ENCODE peak calls at places on chromosomes 7 and 10, in six cellular contexts. One of them, this sample, is unnamed.
A peak's percentile ranks its signal among the peaks of the same experiment; 100 is the strongest.

GRCh38 chr7:111090834-111091233 is at the start of gene LRRN3:
- DNase-seq in IMR-90: peak; percentile 61
- DNase-seq in mesenchymal stem cell: peak; percentile 9
- DNase-seq in H1: no peak
- DNase-seq in H9: peak; percentile 24
- DNase-seq in trophoblast cell: peak; percentile 18
- DNase-seq in this sample: no peak

GRCh38 chr10:89888647-89889046 is 187.3 kb downstream of the KIF20B start:
- DNase-seq in mesenchymal stem cell: no peak
- DNase-seq in H9: no peak
- DNase-seq in IMR-90: no peak
- DNase-seq in H1: no peak
- DNase-seq in trophoblast cell: no peak
- DNase-seq in this sample: no peak

GRCh38 chr10:121237718-121238117 is 360.5 kb downstream of the FGFR2 start:
- DNase-seq in trophoblast cell: no peak
- DNase-seq in mesenchymal stem cell: no peak
- DNase-seq in H1: no peak
- DNase-seq in H9: no peak
- DNase-seq in IMR-90: no peak
- DNase-seq in this sample: no peak

GRCh38 chr7:150335101-150335773 is 6.2 kb downstream of the RARRES2 start:
- DNase-seq in IMR-90: peak; percentile 89
- DNase-seq in mesenchymal stem cell: peak; percentile 75
- DNase-seq in H1: no peak
- DNase-seq in trophoblast cell: no peak
- DNase-seq in H9: peak; percentile 70
- DNase-seq in this sample: no peak

GRCh38 chr7:52584041-52584440 is 451.4 kb upstream of the POM121L12 start:
- DNase-seq in H1: no peak
- DNase-seq in IMR-90: no peak
- DNase-seq in H9: no peak
- DNase-seq in mesenchymal stem cell: peak; percentile 3
- DNase-seq in trophoblast cell: no peak
- DNase-seq in this sample: no peak

GRCh38 chr7:5528815-5529442 is 105.3 kb upstream of the TNRC18 start:
- DNase-seq in IMR-90: no peak
- DNase-seq in mesenchymal stem cell: peak; percentile 34
- DNase-seq in H9: no peak
- DNase-seq in H1: no peak
- DNase-seq in trophoblast cell: no peak
- DNase-seq in this sample: no peak

GRCh38 chr7:142298009-142298408 is 40.2 kb upstream of the PRSS58 start:
- DNase-seq in mesenchymal stem cell: no peak
- DNase-seq in H9: peak; percentile 76
- DNase-seq in IMR-90: no peak
- DNase-seq in trophoblast cell: peak; percentile 67
- DNase-seq in H1: no peak
- DNase-seq in this sample: no peak

GRCh38 chr7:151482883-151483699 is 36.6 kb downstream of the RHEB start:
- DNase-seq in trophoblast cell: no peak
- DNase-seq in mesenchymal stem cell: no peak
- DNase-seq in IMR-90: no peak
- DNase-seq in H9: no peak
- DNase-seq in H1: no peak
- DNase-seq in this sample: no peak

GRCh38 chr7:91880016-91880412 is 488 bp downstream of the MTERF1 start:
- DNase-seq in IMR-90: no peak
- DNase-seq in trophoblast cell: no peak
- DNase-seq in H9: no peak
- DNase-seq in H1: no peak
- DNase-seq in mesenchymal stem cell: no peak
- DNase-seq in this sample: no peak

GRCh38 chr10:97701438-97702064 is 12.0 kb upstream of the MARVELD1 start:
- DNase-seq in IMR-90: peak; percentile 77
- DNase-seq in trophoblast cell: peak; percentile 84
- DNase-seq in H1: peak; percentile 66
- DNase-seq in H9: peak; percentile 70
- DNase-seq in mesenchymal stem cell: peak; percentile 75
- DNase-seq in this sample: peak; percentile 70

GRCh38 chr10:113021268-113022028 is 71.4 kb downstream of the TCF7L2 start:
- DNase-seq in IMR-90: no peak
- DNase-seq in H1: no peak
- DNase-seq in mesenchymal stem cell: peak; percentile 14
- DNase-seq in trophoblast cell: no peak
- DNase-seq in H9: no peak
- DNase-seq in this sample: no peak

GRCh38 chr7:124857672-124858235 is 71.9 kb downstream of the POT1 start:
- DNase-seq in mesenchymal stem cell: no peak
- DNase-seq in trophoblast cell: no peak
- DNase-seq in H1: no peak
- DNase-seq in IMR-90: no peak
- DNase-seq in H9: no peak
- DNase-seq in this sample: no peak

GRCh38 chr10:93614101-93614825 is 1.9 kb downstream of the PDE6C start:
- DNase-seq in mesenchymal stem cell: no peak
- DNase-seq in H9: no peak
- DNase-seq in H1: no peak
- DNase-seq in IMR-90: no peak
- DNase-seq in trophoblast cell: no peak
- DNase-seq in this sample: no peak

GRCh38 chr10:19904202-19904661 is 88.0 kb downstream of the PLXDC2 start:
- DNase-seq in H1: no peak
- DNase-seq in trophoblast cell: peak; percentile 13
- DNase-seq in H9: no peak
- DNase-seq in mesenchymal stem cell: peak; percentile 81
- DNase-seq in IMR-90: peak; percentile 61
- DNase-seq in this sample: no peak

GRCh38 chr7:151540146-151540545 is 20.5 kb upstream of the RHEB start:
- DNase-seq in IMR-90: no peak
- DNase-seq in H1: no peak
- DNase-seq in trophoblast cell: no peak
- DNase-seq in H9: no peak
- DNase-seq in mesenchymal stem cell: no peak
- DNase-seq in this sample: no peak

GRCh38 chr10:64619068-64619467 is 1097.9 kb downstream of the REEP3 start:
- DNase-seq in H9: no peak
- DNase-seq in IMR-90: no peak
- DNase-seq in mesenchymal stem cell: no peak
- DNase-seq in H1: no peak
- DNase-seq in trophoblast cell: no peak
- DNase-seq in this sample: no peak

GRCh38 chr10:97708976-97709745 is 4.4 kb upstream of the MARVELD1 start:
- DNase-seq in mesenchymal stem cell: peak; percentile 75
- DNase-seq in H9: peak; percentile 70
- DNase-seq in IMR-90: peak; percentile 88
- DNase-seq in trophoblast cell: peak; percentile 73
- DNase-seq in H1: peak; percentile 84
- DNase-seq in this sample: peak; percentile 65

GRCh38 chr10:125513783-125514182 is 169.2 kb downstream of the TEX36 start:
- DNase-seq in H1: no peak
- DNase-seq in H9: no peak
- DNase-seq in mesenchymal stem cell: no peak
- DNase-seq in IMR-90: no peak
- DNase-seq in trophoblast cell: no peak
- DNase-seq in this sample: no peak
- H3K27ac ChIP-seq in H1: no peak overlapping the region
- H3K27ac ChIP-seq in H9: no peak overlapping the region
- H3K27ac ChIP-seq in mesenchymal stem cell: no peak overlapping the region
- H3K27ac ChIP-seq in IMR-90: no peak overlapping the region
- H3K27ac ChIP-seq in trophoblast cell: no peak overlapping the region
- H3K27ac ChIP-seq in this sample: no peak overlapping the region

GRCh38 chr7:24842029-24842428 is 84.8 kb upstream of the GSDME start:
- DNase-seq in mesenchymal stem cell: peak; percentile 26
- DNase-seq in H9: no peak
- DNase-seq in IMR-90: no peak
- DNase-seq in H1: no peak
- DNase-seq in trophoblast cell: no peak
- DNase-seq in this sample: no peak
- H4K91ac ChIP-seq in mesenchymal stem cell: no peak overlapping the region
- H4K91ac ChIP-seq in H9: no peak overlapping the region
- H4K91ac ChIP-seq in IMR-90: no peak overlapping the region
- H4K91ac ChIP-seq in H1: no peak overlapping the region
- H4K91ac ChIP-seq in trophoblast cell: no peak overlapping the region
- H4K91ac ChIP-seq in this sample: no peak overlapping the region

GRCh38 chr10:80894339-80894791 is 356.7 kb downstream of the SH2D4B start:
- DNase-seq in trophoblast cell: no peak
- DNase-seq in mesenchymal stem cell: no peak
- DNase-seq in IMR-90: no peak
- DNase-seq in H9: peak; percentile 57
- DNase-seq in H1: no peak
- DNase-seq in this sample: no peak
- H3K27ac ChIP-seq in trophoblast cell: no peak overlapping the region
- H3K27ac ChIP-seq in mesenchymal stem cell: no peak overlapping the region
- H3K27ac ChIP-seq in IMR-90: no peak overlapping the region
- H3K27ac ChIP-seq in H9: no peak overlapping the region
- H3K27ac ChIP-seq in H1: no peak overlapping the region
- H3K27ac ChIP-seq in this sample: no peak overlapping the region

DNA sequence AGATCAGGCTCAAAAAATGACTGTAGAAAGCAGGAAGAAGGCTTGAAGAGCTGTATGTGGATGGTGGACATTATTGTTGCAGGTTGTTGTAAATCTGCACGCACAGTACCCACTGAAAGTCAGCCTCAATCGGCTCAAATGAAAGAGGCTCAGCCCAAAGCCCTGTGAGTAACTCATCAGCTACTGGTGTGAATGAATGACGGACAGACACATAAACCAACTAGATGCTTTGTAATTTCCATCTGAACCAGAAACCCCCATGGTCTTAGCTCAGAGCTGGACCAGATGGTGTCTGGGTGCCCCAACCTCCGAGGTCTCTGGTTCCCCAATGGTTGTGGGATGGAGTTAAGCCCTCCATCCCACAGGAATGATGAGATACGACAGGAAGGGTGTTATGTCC is 7.4 kb downstream of the CALN1 start:
- DNase-seq in H9: no peak
- DNase-seq in H1: no peak
- DNase-seq in trophoblast cell: no peak
- DNase-seq in mesenchymal stem cell: no peak
- DNase-seq in IMR-90: no peak
- DNase-seq in this sample: no peak
- H4K91ac ChIP-seq in H9: no peak overlapping the region
- H4K91ac ChIP-seq in H1: no peak overlapping the region
- H4K91ac ChIP-seq in trophoblast cell: no peak overlapping the region
- H4K91ac ChIP-seq in mesenchymal stem cell: no peak overlapping the region
- H4K91ac ChIP-seq in IMR-90: no peak overlapping the region
- H4K91ac ChIP-seq in this sample: no peak overlapping the region

DNA sequence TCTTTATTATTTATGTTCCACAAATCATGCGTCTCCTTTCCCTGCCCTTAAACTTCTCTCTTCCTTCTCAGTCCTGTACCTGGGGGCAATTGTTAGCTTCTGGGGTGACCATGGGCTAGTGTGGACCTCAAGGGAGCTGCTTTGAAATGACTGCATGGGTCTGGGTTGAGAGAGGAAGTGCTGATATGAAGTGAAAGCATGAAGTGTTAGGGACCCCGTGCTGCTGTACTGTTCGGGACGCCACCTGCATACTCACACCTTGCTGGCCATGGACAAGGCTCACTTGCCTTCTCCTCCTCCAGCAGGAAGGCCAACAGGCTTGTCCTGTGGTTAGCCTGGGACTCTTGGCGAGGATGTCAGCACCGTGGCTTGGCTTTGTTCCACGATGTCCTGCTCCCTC is 56.7 kb downstream of the MTPN start:
- DNase-seq in trophoblast cell: no peak
- DNase-seq in H9: no peak
- DNase-seq in IMR-90: no peak
- DNase-seq in H1: no peak
- DNase-seq in mesenchymal stem cell: no peak
- DNase-seq in this sample: no peak
- H3K27ac ChIP-seq in trophoblast cell: no peak overlapping the region
- H3K27ac ChIP-seq in H9: no peak overlapping the region
- H3K27ac ChIP-seq in IMR-90: no peak overlapping the region
- H3K27ac ChIP-seq in H1: no peak overlapping the region
- H3K27ac ChIP-seq in mesenchymal stem cell: no peak overlapping the region
- H3K27ac ChIP-seq in this sample: no peak overlapping the region

This sample was measured in neuronal stem cell.